ENCODE peak calls at places on chromosomes 16 and 17, in four cellular contexts. Y is stimulated activated CD4-positive, alpha-beta T cell treated with anti-CD3 and anti-CD28 coated beads, Interleukin-15, amount 100 ng/mL, for 24 hours; Z is gastrocnemius medialis; O is AG09309. I is an unnamed sample.

GRCh38 chr17:55285340-55286301 is 20.9 kb downstream of the HLF start:
- DNase-seq in Y (no peak), O (no peak), Z (peak), I (peak)

GRCh38 chr16:5874899-5875298 is 777.3 kb upstream of the EEF2KMT start:
- DNase-seq in O (no peak), Y (no peak), Z (no peak), I (no peak)

GRCh38 chr17:29091591-29092291 is 48.8 kb downstream of the PIPOX start:
- DNase-seq in Y (no peak), Z (no peak), O (no peak), I (no peak)

GRCh38 chr16:63617990-63618763 is 1503.7 kb downstream of the CDH11 start:
- DNase-seq in Z (no peak), O (no peak), Y (no peak), I (no peak)

GRCh38 chr16:9555051-9555450 is 463.6 kb downstream of the HAPSTR1 start:
- DNase-seq in Y (no peak), Z (no peak), O (no peak), I (no peak)

GRCh38 chr16:84582958-84583516 is 34.8 kb downstream of the COTL1 start:
- DNase-seq in Z (no peak), O (no peak), Y (no peak), I (no peak)

GRCh38 chr17:51200295-51200694 is 34.1 kb downstream of the NME2 start:
- DNase-seq in O (no peak), Z (no peak), Y (no peak), I (no peak)

GRCh38 chr17:66255112-66255511 is 25.9 kb upstream of the APOH start:
- DNase-seq in Y (peak), O (no peak), Z (peak), I (no peak)

GRCh38 chr17:77543779-77544178 is 403.0 kb downstream of the SEC14L1 start:
- DNase-seq in Z (no peak), O (no peak), Y (no peak), I (no peak)

GRCh38 chr16:8943001-8943763 is 20.5 kb downstream of the USP7 start:
- DNase-seq in Z (no peak), Y (no peak), O (no peak), I (no peak)

GRCh38 chr16:4016648-4017047 is 99.6 kb downstream of the ADCY9 start:
- DNase-seq in Y (no peak), O (peak), Z (no peak), I (no peak)

GRCh38 chr17:38598536-38598935 is 7.2 kb downstream of the SRCIN1 start:
- DNase-seq in Y (peak), Z (no peak), O (no peak), I (no peak)

GRCh38 chr16:14186007-14186953 is 115.2 kb downstream of the MRTFB start:
- DNase-seq in Z (peak), Y (no peak), O (peak), I (peak)

GRCh38 chr16:85656351-85657266 is 32.1 kb downstream of the GINS2 start:
- DNase-seq in Y (no peak), Z (no peak), O (no peak), I (no peak)

GRCh38 chr17:46805771-46806170 is 12.7 kb downstream of the WNT3 start:
- DNase-seq in Z (no peak), Y (no peak), O (no peak), I (no peak)

GRCh38 chr16:48452991-48453760 is 68.0 kb upstream of the SIAH1 start:
- DNase-seq in Y (no peak), O (no peak), Z (peak), I (no peak)

GRCh38 chr16:86513471-86514277 is 3.3 kb downstream of the FOXF1 start:
- DNase-seq in Z (no peak), O (no peak), Y (no peak), I (no peak)

GRCh38 chr17:34614698-34615097 is 35.3 kb downstream of the TMEM132E start:
- DNase-seq in Z (no peak), Y (no peak), O (no peak), I (no peak)

I was measured in tibial artery.